ENCODE peak calls at places on chromosomes 13 and 19, in five cellular contexts. I, L, A, X and P are unnamed samples.

GRCh38 chr19:28960986-28961705 is 251.8 kb downstream of the UQCRFS1 start:
- DNase-seq in I (no peak), L (no peak), A (no peak), X (no peak), P (peak; percentile 72)

GRCh38 chr13:101706651-101707050 is 254.2 kb downstream of the ITGBL1 start:
- DNase-seq in X (peak; percentile 79), A (no peak), I (no peak), L (peak; percentile 2), P (peak; percentile 93)

GRCh38 chr19:343941-344624 is 513 bp downstream of the MIER2 start:
- DNase-seq in L (peak; percentile 47), X (no peak), A (no peak), I (peak; percentile 58), P (no peak)

GRCh38 chr13:43572601-43573360 is 214.0 kb downstream of the ENOX1 start:
- DNase-seq in L (no peak), X (no peak), A (no peak), I (no peak), P (no peak)

GRCh38 chr19:14052470-14052869 is 9.4 kb downstream of the PALM3 start:
- DNase-seq in X (no peak), A (no peak), L (no peak), I (no peak), P (no peak)

GRCh38 chr19:38701455-38702063 is 42.7 kb downstream of the CAPN12 start:
- DNase-seq in X (no peak), A (peak; percentile 78), I (no peak), L (no peak), P (no peak)

GRCh38 chr19:46392252-46392801 is 21.0 kb downstream of the CCDC8 start:
- DNase-seq in L (no peak), I (no peak), A (peak; percentile 26), X (peak; percentile 82), P (no peak)

GRCh38 chr19:6800991-6801396 is 28.5 kb downstream of the VAV1 start:
- DNase-seq in L (peak; percentile 58), I (no peak), X (no peak), A (no peak), P (peak; percentile 81)

GRCh38 chr13:64648293-64648692 is 2581.8 kb downstream of the PCDH9 start:
- DNase-seq in X (no peak), I (no peak), L (no peak), A (no peak), P (no peak)

GRCh38 chr19:44807652-44808462 is 1.0 kb upstream of the BCAM start:
- DNase-seq in A (peak; percentile 36), L (peak; percentile 82), X (peak; percentile 30), I (peak; percentile 46), P (peak; percentile 31)

GRCh38 chr19:8441725-8442544 is 2.8 kb upstream of the HNRNPM start:
- DNase-seq in L (no peak), X (no peak), I (no peak), A (peak; percentile 11), P (no peak)

GRCh38 chr19:7417671-7418324 is 69.1 kb downstream of the ARHGEF18 start:
- DNase-seq in X (no peak), L (no peak), I (no peak), A (no peak), P (no peak)

GRCh38 chr13:33634526-33635111 is 183.3 kb upstream of the RFC3 start:
- DNase-seq in A (no peak), X (no peak), L (no peak), I (no peak), P (no peak)

GRCh38 chr19:4103073-4103418 is 20.9 kb downstream of the MAP2K2 start:
- DNase-seq in X (peak; percentile 50), I (no peak), L (no peak), A (no peak), P (no peak)

GRCh38 chr19:41666075-41666474 is 22.0 kb downstream of the CEACAM7 start:
- DNase-seq in I (no peak), A (no peak), L (no peak), X (no peak), P (no peak)

GRCh38 chr13:20609145-20609544 is 42.2 kb downstream of the IFT88 start:
- DNase-seq in X (no peak), A (no peak), I (no peak), L (no peak), P (no peak)

GRCh38 chr13:72565893-72566292 is 161.5 kb downstream of the MZT1 start:
- DNase-seq in L (no peak), A (no peak), X (peak; percentile 44), I (no peak), P (no peak)

GRCh38 chr19:13807421-13808021 is 12.3 kb downstream of the ZSWIM4 start:
- DNase-seq in I (no peak), A (no peak), X (no peak), L (no peak), P (no peak)

GRCh38 chr13:95540848-95541247 is 11.7 kb upstream of the CLDN10 start:
- DNase-seq in I (no peak), X (no peak), A (no peak), L (no peak), P (no peak)

GRCh38 chr19:48715276-48715675 is 4.2 kb downstream of the MAMSTR start:
- DNase-seq in A (no peak), L (no peak), X (no peak), I (no peak), P (no peak)

GRCh38 chr19:27746691-27747380 is 1466.1 kb downstream of the UQCRFS1 start:
- DNase-seq in X (peak; percentile 0), I (peak; percentile 34), A (peak; percentile 23), L (peak; percentile 19), P (no peak)

GRCh38 chr13:43245374-43245964 is 222.1 kb downstream of the DNAJC15 start:
- DNase-seq in L (no peak), A (no peak), I (no peak), X (no peak), P (peak; percentile 19)

GRCh38 chr19:52112624-52113023 is 17.1 kb upstream of the ZNF841 start:
- DNase-seq in A (no peak), L (no peak), I (no peak), X (no peak), P (no peak)

GRCh38 chr19:54481326-54481930 is 8.3 kb upstream of the CDC42EP5 start:
- DNase-seq in A (no peak), I (peak; percentile 74), X (peak; percentile 53), L (no peak), P (no peak)

GRCh38 chr19:10431943-10432735 is 11.8 kb downstream of the PDE4A start:
- DNase-seq in X (peak; percentile 82), A (peak; percentile 51), I (no peak), L (no peak), P (no peak)

DNA sequence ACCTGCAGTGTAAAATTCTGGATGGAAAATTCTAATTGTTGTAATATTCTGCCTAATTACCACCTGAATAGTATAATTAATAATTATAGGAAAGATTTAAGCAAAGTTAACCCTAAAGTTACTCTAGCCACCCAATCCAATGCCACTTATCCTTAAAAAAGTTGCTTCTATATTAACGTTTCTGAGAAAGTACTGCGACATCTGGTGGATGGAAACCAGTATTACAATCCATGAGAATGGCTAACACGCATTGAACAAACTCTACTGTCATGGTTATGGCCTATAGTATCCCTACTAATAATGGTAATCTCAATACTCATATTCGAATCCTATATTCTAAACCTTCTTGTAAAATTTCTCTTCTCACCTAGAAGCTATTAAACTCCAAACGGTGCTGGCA is 1551.8 kb downstream of the SLITRK1 start:
- DNase-seq in I (no peak), X (peak; percentile 42), A (no peak), L (no peak), P (no peak)
- TF ChIP-seq CTCF in I (peak; percentile 58), X (peak; percentile 54), A (peak; percentile 42), L (no peak), P (peak; percentile 61)

GRCh38 chr13:23758783-23759527 is 130.2 kb downstream of the MIPEP start:
- DNase-seq in A (no peak), X (no peak), I (no peak), L (no peak), P (no peak)
- TF ChIP-seq CTCF in A (no peak), X (no peak), I (no peak), L (no peak), P (no peak)

DNA sequence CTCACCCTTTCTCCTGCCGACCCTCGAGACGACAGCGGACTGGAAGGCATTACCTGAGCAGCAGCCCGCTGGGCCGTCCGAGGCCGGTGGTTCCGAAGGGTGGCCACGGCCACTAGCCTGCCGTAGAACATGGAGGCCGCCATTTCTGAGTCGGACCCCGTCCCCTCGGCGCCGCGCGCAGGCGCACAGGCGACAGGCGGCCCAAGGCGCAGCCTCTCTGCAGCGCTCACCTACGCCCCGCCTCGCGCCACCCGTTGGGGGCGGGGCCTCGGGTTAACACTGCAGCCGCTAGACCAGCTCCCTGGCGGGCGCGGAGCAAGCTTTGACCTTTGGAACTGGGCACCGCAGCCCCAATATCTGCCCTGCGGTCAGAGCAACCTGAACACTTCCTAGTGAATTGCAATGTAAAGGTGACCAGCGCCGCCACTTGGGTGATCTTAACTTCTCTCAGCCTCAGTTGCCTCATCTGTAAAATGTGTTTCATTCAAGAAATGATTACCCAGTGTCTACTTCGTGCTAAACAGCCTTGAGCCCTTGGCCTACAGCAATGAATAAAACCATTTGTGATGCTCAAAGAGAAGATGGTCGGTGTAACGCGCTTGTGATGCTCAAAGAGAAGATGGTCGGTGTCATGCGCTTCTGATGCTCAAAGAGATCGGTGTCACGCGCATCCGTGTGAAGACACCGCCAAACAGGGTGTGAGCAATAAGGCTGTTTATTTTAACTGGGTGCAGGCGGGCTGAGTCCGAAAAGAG is at the start of gene SUCLA2:
- DNase-seq in A (peak; percentile 89), L (peak; percentile 82), X (peak; percentile 94), I (peak; percentile 91), P (no peak)
- TF ChIP-seq CTCF in A (no peak), L (no peak), X (no peak), I (no peak), P (no peak)

GRCh38 chr13:114108894-114109293 is 23.5 kb downstream of the RASA3 start:
- DNase-seq in X (no peak), L (no peak), A (peak; percentile 8), I (no peak), P (no peak)

GRCh38 chr13:114111577-114111976 is 20.8 kb downstream of the RASA3 start:
- DNase-seq in X (peak; percentile 82), L (no peak), A (no peak), I (no peak), P (no peak)

GRCh38 chr13:114108141-114108761 is 24.2 kb downstream of the RASA3 start:
- DNase-seq in X (no peak), A (peak; percentile 7), I (no peak), L (no peak), P (no peak)

GRCh38 chr13:114109646-114110045 is 22.8 kb downstream of the RASA3 start:
- DNase-seq in I (no peak), X (no peak), A (peak; percentile 13), L (no peak), P (no peak)

DNA sequence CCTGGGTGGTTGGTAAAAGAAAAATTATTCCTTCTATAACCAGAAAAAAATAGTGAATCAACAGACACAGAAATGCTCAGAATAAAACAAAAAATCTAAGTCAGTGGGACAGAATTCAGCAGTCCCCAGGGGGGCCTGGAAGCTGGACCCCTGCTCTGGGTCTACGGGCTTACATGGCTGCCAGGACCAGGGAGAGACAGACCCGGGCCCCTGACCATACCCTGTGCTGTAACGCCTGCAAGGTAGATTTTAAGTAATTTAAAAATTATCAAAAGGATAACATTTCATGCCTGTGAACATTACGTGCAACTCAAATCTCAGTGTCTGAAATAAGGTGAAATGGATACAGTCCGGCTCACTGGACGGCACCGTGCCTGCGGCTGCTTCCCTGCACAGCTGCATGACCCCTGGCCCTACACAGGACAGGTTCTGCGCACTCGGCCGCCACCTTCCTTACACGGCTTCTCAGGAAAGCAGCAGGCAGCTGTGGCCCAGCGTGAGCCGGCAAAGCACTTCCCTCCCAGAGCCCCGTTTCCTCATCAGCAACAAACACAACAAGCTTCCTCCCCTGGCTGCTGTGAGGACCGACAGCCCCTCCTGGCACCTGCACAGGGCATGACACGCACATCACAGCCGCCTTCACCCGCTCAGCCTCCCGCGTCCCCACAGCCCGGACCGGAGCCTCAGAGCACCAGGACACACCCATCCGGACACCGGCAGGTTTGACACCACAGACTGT is 22.2 kb downstream of the RASA3 start:
- DNase-seq in A (peak; percentile 31), I (no peak), X (peak; percentile 97), L (no peak), P (no peak)
- TF ChIP-seq CTCF in A (no peak), I (no peak), X (peak; percentile 48), L (no peak), P (no peak)